ENCODE peak calls at places on chromosomes 5 and 9, in six cellular contexts. H is H9, X is mucosa of descending colon, N is lower lobe of right lung, L is WERI-Rb-1, S is psoas muscle. U is an unnamed sample.

GRCh38 chr5:122192883-122193496 is 63.6 kb downstream of the ZNF474 start:
- DNase-seq in N (no peak), H (no peak), L (peak), S (no peak), X (no peak), U (peak)

GRCh38 chr5:80695666-80696065 is 40.9 kb upstream of the DHFR start:
- DNase-seq in N (no peak), S (no peak), X (no peak), H (no peak), L (no peak), U (no peak)

GRCh38 chr9:103407260-103407659 is 412.1 kb downstream of the CYLC2 start:
- DNase-seq in S (no peak), X (no peak), N (no peak), L (no peak), H (no peak), U (no peak)

GRCh38 chr5:60295423-60295822 is 401.9 kb upstream of the PDE4D start:
- DNase-seq in X (no peak), H (peak), L (peak), S (no peak), N (no peak), U (peak)

GRCh38 chr5:81909677-81910076 is 62.1 kb upstream of the ATG10 start:
- DNase-seq in S (no peak), N (no peak), L (no peak), X (no peak), H (no peak), U (no peak)

GRCh38 chr9:68560131-68560844 is 19.6 kb upstream of the TMEM252 start:
- DNase-seq in L (peak), N (peak), X (peak), H (peak), S (peak), U (peak)

GRCh38 chr9:38109601-38110000 is 40.6 kb upstream of the SHB start:
- DNase-seq in X (no peak), H (no peak), S (no peak), L (no peak), N (no peak), U (no peak)

GRCh38 chr9:36894695-36895310 is 139.3 kb downstream of the PAX5 start:
- DNase-seq in H (peak), N (no peak), L (no peak), X (no peak), S (no peak), U (no peak)

GRCh38 chr5:141846031-141846430 is 32.2 kb downstream of the PCDH1 start:
- DNase-seq in H (peak), X (no peak), L (peak), S (no peak), N (no peak), U (no peak)

GRCh38 chr9:128420060-128420650 is 502 bp upstream of the CERCAM start:
- DNase-seq in H (no peak), N (peak), S (peak), X (peak), L (peak), U (peak)

GRCh38 chr9:112819635-112820496 is 69.3 kb downstream of the SNX30 start:
- DNase-seq in H (peak), L (peak), S (peak), N (no peak), X (no peak), U (peak)

GRCh38 chr9:93603011-93603410 is 26.6 kb downstream of the PHF2 start:
- DNase-seq in S (peak), H (no peak), X (no peak), N (no peak), L (no peak), U (no peak)

GRCh38 chr5:159878988-159879471 is 37.3 kb upstream of the ADRA1B start:
- DNase-seq in S (peak), H (peak), L (peak), N (peak), X (peak), U (no peak)

GRCh38 chr9:18668944-18669343 is 195.0 kb downstream of the ADAMTSL1 start:
- DNase-seq in X (no peak), S (no peak), H (peak), N (no peak), L (no peak), U (no peak)

GRCh38 chr5:134345996-134346395 is 21.0 kb downstream of the CDKL3 start:
- DNase-seq in N (no peak), X (no peak), L (no peak), H (peak), S (no peak), U (no peak)

GRCh38 chr9:36298566-36298965 is 40.3 kb upstream of the GNE start:
- DNase-seq in H (no peak), L (no peak), S (no peak), N (no peak), X (no peak), U (no peak)

GRCh38 chr9:70291446-70291845 is 32.7 kb downstream of the SMC5 start:
- DNase-seq in N (no peak), S (no peak), X (no peak), L (no peak), H (no peak), U (no peak)

GRCh38 chr5:149543361-149544198 is 7.7 kb downstream of the CSNK1A1 start:
- DNase-seq in S (no peak), X (no peak), H (no peak), L (no peak), N (no peak), U (no peak)

GRCh38 chr5:180235077-180235476 is 26.1 kb upstream of the RASGEF1C start:
- DNase-seq in X (no peak), H (no peak), N (no peak), L (no peak), S (no peak), U (no peak)

GRCh38 chr5:180241600-180241999 is 32.6 kb upstream of the RASGEF1C start:
- DNase-seq in S (no peak), L (no peak), H (no peak), N (no peak), X (no peak), U (no peak)

GRCh38 chr5:180235846-180236245 is 26.8 kb upstream of the RASGEF1C start:
- DNase-seq in S (no peak), L (no peak), N (no peak), H (no peak), X (no peak), U (no peak)

GRCh38 chr5:180234271-180234670 is 25.3 kb upstream of the RASGEF1C start:
- DNase-seq in L (no peak), H (no peak), X (no peak), N (no peak), S (no peak), U (no peak)

GRCh38 chr5:180238631-180239030 is 29.6 kb upstream of the RASGEF1C start:
- DNase-seq in X (no peak), S (no peak), N (no peak), L (no peak), H (no peak), U (no peak)
- TF ChIP-seq CTCF in X (no peak), S (no peak), N (no peak), L (no peak), H (no peak), U (no peak)

DNA sequence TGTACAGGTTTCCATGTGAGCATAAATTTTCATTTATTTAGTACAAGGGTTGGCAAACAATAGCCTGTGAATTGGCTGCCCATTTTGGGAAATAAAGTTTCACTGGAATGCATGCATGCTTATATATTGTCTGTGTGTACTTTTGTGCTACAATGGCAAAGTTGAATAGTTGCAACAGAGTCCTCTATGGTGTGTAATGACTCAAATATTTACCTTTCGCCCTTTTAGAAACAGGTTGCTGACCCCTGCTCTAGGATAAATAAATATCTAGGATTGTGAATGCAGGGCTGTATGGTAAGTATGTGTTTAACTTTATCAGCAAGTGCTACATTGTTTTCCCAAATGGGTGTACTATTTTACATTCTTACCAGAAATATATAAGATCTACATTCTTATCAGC is 47.2 kb downstream of the XRCC4 start:
- DNase-seq in S (no peak), N (no peak), L (no peak), X (no peak), H (no peak), U (no peak)
- TF ChIP-seq CTCF in S (no peak), N (no peak), L (no peak), X (no peak), H (no peak), U (no peak)

GRCh38 chr5:124043456-124043855 is 531.5 kb downstream of the CSNK1G3 start:
- DNase-seq in H (peak), X (no peak), L (peak), N (no peak), S (no peak), U (peak)
- TF ChIP-seq CTCF in H (peak), X (no peak), L (peak), N (no peak), S (no peak), U (peak)

DNA sequence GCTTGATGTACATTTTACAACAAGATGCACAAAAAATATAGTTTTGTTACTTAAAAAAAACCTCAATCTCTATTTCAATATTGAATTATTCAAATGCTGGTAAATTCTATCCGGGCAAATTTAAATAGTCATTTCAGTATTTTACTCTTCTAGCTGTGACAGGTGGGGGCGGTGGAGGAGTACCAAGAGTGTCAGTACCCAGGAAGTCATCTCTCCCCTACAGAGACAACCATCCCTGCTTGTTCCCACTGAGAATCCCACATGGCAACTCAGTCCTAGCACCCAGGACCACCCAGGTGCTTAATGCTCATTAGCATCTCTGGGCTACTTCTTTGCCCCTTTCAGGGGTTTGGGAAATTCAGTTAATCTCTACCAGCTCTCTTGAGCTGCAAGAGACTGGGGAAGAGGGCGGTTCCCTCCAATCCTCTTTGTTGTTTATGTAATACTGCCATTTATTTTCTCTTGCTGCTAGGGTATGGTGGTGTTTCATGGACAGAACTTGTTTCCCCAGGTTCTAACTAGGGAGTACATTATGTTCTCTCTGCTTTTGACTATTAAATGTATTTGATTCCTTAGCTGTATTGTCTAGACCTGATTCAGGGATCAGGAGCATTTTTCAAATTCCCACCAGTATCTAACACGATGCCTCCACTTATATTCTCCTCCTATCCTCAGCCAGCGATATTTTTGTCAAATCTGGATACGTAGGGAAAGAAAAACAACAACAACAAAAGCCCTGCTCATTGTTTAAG is 122.5 kb downstream of the CDH18 start:
- DNase-seq in N (no peak), L (no peak), X (no peak), S (no peak), H (no peak), U (no peak)
- TF ChIP-seq CTCF in N (no peak), L (no peak), X (no peak), S (no peak), H (no peak), U (no peak)